ENCODE peak calls at places on chromosomes 11 and 22, in nine cellular contexts. One of them, this sample, is unnamed.

GRCh38 chr11:34330653-34331052 is 27.2 kb downstream of the ABTB2 start:
- DNase-seq in SK-N-SH: no peak
- DNase-seq in HCT116: no peak
- DNase-seq in K562: no peak
- DNase-seq in HepG2: no peak
- DNase-seq in HL-60: no peak
- DNase-seq in GM12878: no peak
- DNase-seq in Panc1: no peak
- DNase-seq in A549: no peak
- DNase-seq in this sample: no peak

GRCh38 chr11:108985611-108986279 is 320.9 kb downstream of the DDX10 start:
- DNase-seq in GM12878: no peak
- DNase-seq in HCT116: no peak
- DNase-seq in A549: no peak
- DNase-seq in K562: no peak
- DNase-seq in HepG2: no peak
- DNase-seq in Panc1: no peak
- DNase-seq in SK-N-SH: no peak
- DNase-seq in HL-60: no peak
- DNase-seq in this sample: no peak

GRCh38 chr22:23639661-23640060 is 7.5 kb upstream of the DRICH1 start:
- DNase-seq in SK-N-SH: no peak
- DNase-seq in K562: no peak
- DNase-seq in A549: no peak
- DNase-seq in Panc1: no peak
- DNase-seq in HL-60: no peak
- DNase-seq in HCT116: no peak
- DNase-seq in GM12878: no peak
- DNase-seq in HepG2: no peak
- DNase-seq in this sample: no peak

GRCh38 chr22:43976861-43977795 is 21.9 kb downstream of the SAMM50 start:
- DNase-seq in HCT116: no peak
- DNase-seq in HL-60: no peak
- DNase-seq in A549: no peak
- DNase-seq in K562: no peak
- DNase-seq in Panc1: no peak
- DNase-seq in SK-N-SH: no peak
- DNase-seq in HepG2: no peak
- DNase-seq in GM12878: no peak
- DNase-seq in this sample: no peak

GRCh38 chr11:7977251-7977917 is 9.8 kb upstream of the EIF3F start:
- DNase-seq in GM12878: no peak
- DNase-seq in HL-60: peak; percentile 10
- DNase-seq in SK-N-SH: no peak
- DNase-seq in K562: no peak
- DNase-seq in Panc1: peak; percentile 78
- DNase-seq in HepG2: no peak
- DNase-seq in A549: no peak
- DNase-seq in HCT116: no peak
- DNase-seq in this sample: peak; percentile 50

GRCh38 chr11:46363031-46363407 is 15.8 kb downstream of the DGKZ start:
- DNase-seq in K562: peak; percentile 52
- DNase-seq in HCT116: no peak
- DNase-seq in HepG2: no peak
- DNase-seq in A549: no peak
- DNase-seq in GM12878: no peak
- DNase-seq in HL-60: peak; percentile 83
- DNase-seq in Panc1: no peak
- DNase-seq in SK-N-SH: peak; percentile 85
- DNase-seq in this sample: no peak

GRCh38 chr11:121039971-121040613 is 16.2 kb downstream of the TBCEL start:
- DNase-seq in A549: no peak
- DNase-seq in SK-N-SH: no peak
- DNase-seq in HepG2: no peak
- DNase-seq in GM12878: no peak
- DNase-seq in K562: no peak
- DNase-seq in HCT116: no peak
- DNase-seq in Panc1: no peak
- DNase-seq in HL-60: no peak
- DNase-seq in this sample: peak; percentile 46

GRCh38 chr11:121894581-121894980 is 221.4 kb downstream of the BLID start:
- DNase-seq in K562: no peak
- DNase-seq in GM12878: no peak
- DNase-seq in HL-60: no peak
- DNase-seq in HCT116: no peak
- DNase-seq in Panc1: no peak
- DNase-seq in HepG2: no peak
- DNase-seq in SK-N-SH: no peak
- DNase-seq in A549: no peak
- DNase-seq in this sample: no peak

GRCh38 chr11:10208045-10208674 is 85.9 kb downstream of the SBF2 start:
- DNase-seq in K562: peak; percentile 41
- DNase-seq in HCT116: peak; percentile 58
- DNase-seq in SK-N-SH: peak; percentile 56
- DNase-seq in HepG2: peak; percentile 41
- DNase-seq in HL-60: peak; percentile 6
- DNase-seq in A549: peak; percentile 54
- DNase-seq in Panc1: peak; percentile 67
- DNase-seq in GM12878: peak; percentile 32
- DNase-seq in this sample: peak; percentile 83

GRCh38 chr11:199004-199581 is 6.2 kb downstream of the SCGB1C1 start:
- DNase-seq in HepG2: no peak
- DNase-seq in HL-60: peak; percentile 0
- DNase-seq in HCT116: no peak
- DNase-seq in A549: no peak
- DNase-seq in GM12878: no peak
- DNase-seq in Panc1: no peak
- DNase-seq in K562: no peak
- DNase-seq in SK-N-SH: no peak
- DNase-seq in this sample: no peak
- TF ChIP-seq REST in HepG2: no peak
- TF ChIP-seq REST in HL-60: no peak
- TF ChIP-seq REST in HCT116: no peak
- TF ChIP-seq REST in A549: no peak
- TF ChIP-seq REST in GM12878: no peak
- TF ChIP-seq REST in Panc1: no peak
- TF ChIP-seq REST in K562: no peak
- TF ChIP-seq REST in SK-N-SH: no peak
- TF ChIP-seq REST in this sample: no peak

GRCh38 chr11:19173004-19173689 is 28.6 kb downstream of the CSRP3 start:
- DNase-seq in A549: no peak
- DNase-seq in SK-N-SH: no peak
- DNase-seq in HCT116: no peak
- DNase-seq in GM12878: no peak
- DNase-seq in K562: peak; percentile 54
- DNase-seq in HepG2: no peak
- DNase-seq in Panc1: no peak
- DNase-seq in HL-60: no peak
- DNase-seq in this sample: no peak
- TF ChIP-seq REST in A549: no peak
- TF ChIP-seq REST in SK-N-SH: no peak
- TF ChIP-seq REST in HCT116: no peak
- TF ChIP-seq REST in GM12878: no peak
- TF ChIP-seq REST in K562: no peak
- TF ChIP-seq REST in HepG2: no peak
- TF ChIP-seq REST in Panc1: no peak
- TF ChIP-seq REST in HL-60: no peak
- TF ChIP-seq REST in this sample: no peak

GRCh38 chr11:14094481-14095037 is 132.0 kb downstream of the SPON1 start:
- DNase-seq in HL-60: no peak
- DNase-seq in GM12878: no peak
- DNase-seq in HepG2: no peak
- DNase-seq in Panc1: no peak
- DNase-seq in SK-N-SH: no peak
- DNase-seq in A549: no peak
- DNase-seq in K562: peak; percentile 8
- DNase-seq in HCT116: no peak
- DNase-seq in this sample: no peak
- TF ChIP-seq REST in HL-60: no peak
- TF ChIP-seq REST in GM12878: no peak
- TF ChIP-seq REST in HepG2: no peak
- TF ChIP-seq REST in Panc1: no peak
- TF ChIP-seq REST in SK-N-SH: no peak
- TF ChIP-seq REST in A549: no peak
- TF ChIP-seq REST in K562: no peak
- TF ChIP-seq REST in HCT116: no peak
- TF ChIP-seq REST in this sample: no peak

DNA sequence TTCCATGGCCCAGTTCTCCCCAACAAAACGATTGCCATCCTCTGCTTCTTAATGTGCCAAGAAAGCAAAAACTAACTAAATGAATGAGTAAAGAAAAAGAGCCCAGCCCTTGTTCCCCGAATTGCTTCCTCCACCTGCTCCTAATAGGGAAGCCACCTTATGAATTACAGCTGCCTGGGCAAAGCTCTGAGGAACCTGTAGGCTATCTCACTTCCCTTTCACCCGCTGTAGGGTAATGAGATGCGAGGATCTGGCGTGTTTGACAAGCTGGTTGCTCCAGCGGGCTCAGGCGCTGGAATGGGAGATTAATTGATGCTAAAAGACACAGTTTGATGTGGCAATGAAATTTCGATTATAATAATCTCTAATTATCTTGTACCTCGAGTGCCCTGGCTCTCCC is 256.3 kb downstream of the NTM start:
- DNase-seq in HepG2: no peak
- DNase-seq in K562: no peak
- DNase-seq in HCT116: no peak
- DNase-seq in GM12878: no peak
- DNase-seq in Panc1: no peak
- DNase-seq in A549: no peak
- DNase-seq in SK-N-SH: no peak
- DNase-seq in HL-60: no peak
- DNase-seq in this sample: no peak
- TF ChIP-seq REST in HepG2: no peak
- TF ChIP-seq REST in K562: no peak
- TF ChIP-seq REST in HCT116: no peak
- TF ChIP-seq REST in GM12878: no peak
- TF ChIP-seq REST in Panc1: no peak
- TF ChIP-seq REST in A549: no peak
- TF ChIP-seq REST in SK-N-SH: no peak
- TF ChIP-seq REST in HL-60: no peak
- TF ChIP-seq REST in this sample: no peak

GRCh38 chr11:528166-528814 is 7.1 kb downstream of the HRAS start:
- DNase-seq in K562: no peak
- DNase-seq in HL-60: no peak
- DNase-seq in GM12878: no peak
- DNase-seq in A549: no peak
- DNase-seq in HepG2: no peak
- DNase-seq in HCT116: no peak
- DNase-seq in Panc1: no peak
- DNase-seq in SK-N-SH: no peak
- DNase-seq in this sample: no peak

GRCh38 chr11:529740-530411 is 5.5 kb downstream of the HRAS start:
- DNase-seq in Panc1: no peak
- DNase-seq in K562: no peak
- DNase-seq in HepG2: no peak
- DNase-seq in A549: no peak
- DNase-seq in HCT116: no peak
- DNase-seq in GM12878: no peak
- DNase-seq in HL-60: no peak
- DNase-seq in SK-N-SH: no peak
- DNase-seq in this sample: no peak

GRCh38 chr11:526192-526591 is 9.2 kb downstream of the HRAS start:
- DNase-seq in HepG2: no peak
- DNase-seq in HL-60: no peak
- DNase-seq in Panc1: no peak
- DNase-seq in K562: no peak
- DNase-seq in GM12878: no peak
- DNase-seq in A549: no peak
- DNase-seq in SK-N-SH: no peak
- DNase-seq in HCT116: no peak
- DNase-seq in this sample: no peak

GRCh38 chr11:530960-531825 is 4.2 kb downstream of the HRAS start:
- DNase-seq in Panc1: no peak
- DNase-seq in A549: no peak
- DNase-seq in HL-60: no peak
- DNase-seq in SK-N-SH: no peak
- DNase-seq in HCT116: no peak
- DNase-seq in HepG2: no peak
- DNase-seq in K562: no peak
- DNase-seq in GM12878: no peak
- DNase-seq in this sample: no peak

GRCh38 chr11:528815-529728 is 6.3 kb downstream of the HRAS start:
- DNase-seq in Panc1: no peak
- DNase-seq in GM12878: no peak
- DNase-seq in K562: peak; percentile 25
- DNase-seq in HepG2: no peak
- DNase-seq in A549: no peak
- DNase-seq in HL-60: no peak
- DNase-seq in HCT116: no peak
- DNase-seq in SK-N-SH: no peak
- DNase-seq in this sample: no peak
- TF ChIP-seq REST in Panc1: no peak
- TF ChIP-seq REST in GM12878: no peak
- TF ChIP-seq REST in K562: no peak
- TF ChIP-seq REST in HepG2: no peak
- TF ChIP-seq REST in A549: no peak
- TF ChIP-seq REST in HL-60: no peak
- TF ChIP-seq REST in HCT116: no peak
- TF ChIP-seq REST in SK-N-SH: no peak
- TF ChIP-seq REST in this sample: no peak

GRCh38 chr11:93861808-93862207 is 11.4 kb upstream of the VSTM5 start:
- DNase-seq in A549: no peak
- DNase-seq in Panc1: no peak
- DNase-seq in HL-60: no peak
- DNase-seq in SK-N-SH: no peak
- DNase-seq in K562: peak; percentile 50
- DNase-seq in HCT116: no peak
- DNase-seq in GM12878: no peak
- DNase-seq in HepG2: no peak
- DNase-seq in this sample: no peak
- TF ChIP-seq REST in A549: no peak
- TF ChIP-seq REST in Panc1: no peak
- TF ChIP-seq REST in HL-60: no peak
- TF ChIP-seq REST in SK-N-SH: no peak
- TF ChIP-seq REST in K562: no peak
- TF ChIP-seq REST in HCT116: no peak
- TF ChIP-seq REST in GM12878: no peak
- TF ChIP-seq REST in HepG2: no peak
- TF ChIP-seq REST in this sample: no peak

GRCh38 chr11:44623321-44623715 is 57.9 kb downstream of the CD82 start:
- DNase-seq in GM12878: no peak
- DNase-seq in HepG2: no peak
- DNase-seq in K562: no peak
- DNase-seq in Panc1: no peak
- DNase-seq in HCT116: no peak
- DNase-seq in SK-N-SH: no peak
- DNase-seq in A549: no peak
- DNase-seq in HL-60: no peak
- DNase-seq in this sample: no peak
- TF ChIP-seq REST in GM12878: no peak
- TF ChIP-seq REST in HepG2: no peak
- TF ChIP-seq REST in K562: no peak
- TF ChIP-seq REST in Panc1: no peak
- TF ChIP-seq REST in HCT116: no peak
- TF ChIP-seq REST in SK-N-SH: no peak
- TF ChIP-seq REST in A549: no peak
- TF ChIP-seq REST in HL-60: no peak
- TF ChIP-seq REST in this sample: no peak

DNA sequence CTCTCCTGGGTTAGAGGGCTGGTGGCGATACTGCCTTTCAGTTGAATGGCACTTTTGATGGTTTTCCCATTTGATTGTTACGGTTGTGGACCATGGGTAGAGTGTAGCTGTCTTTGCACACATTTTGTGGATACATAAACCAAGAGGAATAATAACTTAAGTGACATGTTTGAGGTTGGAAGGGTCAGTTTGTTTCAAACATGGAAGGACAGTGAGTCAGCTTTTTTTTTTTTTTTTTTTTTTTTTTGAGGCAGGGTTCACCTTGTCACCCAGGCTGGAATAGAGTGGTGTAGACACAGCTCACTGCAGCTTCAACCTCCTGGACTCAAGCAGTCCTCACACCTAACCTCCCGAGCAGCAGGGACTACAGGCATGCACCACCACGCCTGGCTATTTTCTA is 41.1 kb downstream of the PPFIA1 start:
- DNase-seq in A549: no peak
- DNase-seq in HCT116: no peak
- DNase-seq in SK-N-SH: no peak
- DNase-seq in K562: peak; percentile 23
- DNase-seq in HL-60: no peak
- DNase-seq in GM12878: no peak
- DNase-seq in Panc1: no peak
- DNase-seq in HepG2: no peak
- DNase-seq in this sample: no peak
- TF ChIP-seq REST in A549: no peak
- TF ChIP-seq REST in HCT116: no peak
- TF ChIP-seq REST in SK-N-SH: no peak
- TF ChIP-seq REST in K562: no peak
- TF ChIP-seq REST in HL-60: no peak
- TF ChIP-seq REST in GM12878: no peak
- TF ChIP-seq REST in Panc1: no peak
- TF ChIP-seq REST in HepG2: no peak
- TF ChIP-seq REST in this sample: no peak

This sample was measured in GM23338.